ENCODE peak calls at places on chromosomes 13 and 19, in four cellular contexts. One of them, this sample, is unnamed.

GRCh38 chr19:5803441-5803751 is 1.5 kb upstream of the NRTN start:
- DNase-seq in effector memory CD4-positive, alpha-beta T cell: no peak
- DNase-seq in colonic mucosa: no peak
- DNase-seq in OCI-LY7: no peak
- DNase-seq in this sample: no peak

GRCh38 chr19:12090807-12091206 is 26.3 kb downstream of the ZNF844 start:
- DNase-seq in effector memory CD4-positive, alpha-beta T cell: peak; percentile 6
- DNase-seq in colonic mucosa: peak; percentile 73
- DNase-seq in OCI-LY7: peak; percentile 67
- DNase-seq in this sample: peak; percentile 52

GRCh38 chr19:2180114-2180513 is 16.4 kb downstream of the DOT1L start:
- DNase-seq in effector memory CD4-positive, alpha-beta T cell: no peak
- DNase-seq in colonic mucosa: no peak
- DNase-seq in OCI-LY7: no peak
- DNase-seq in this sample: no peak

GRCh38 chr19:47653856-47654255 is 44.9 kb downstream of the BICRA start:
- DNase-seq in effector memory CD4-positive, alpha-beta T cell: no peak
- DNase-seq in colonic mucosa: no peak
- DNase-seq in OCI-LY7: no peak
- DNase-seq in this sample: no peak

GRCh38 chr13:114067886-114068722 is 64.3 kb downstream of the RASA3 start:
- DNase-seq in effector memory CD4-positive, alpha-beta T cell: no peak
- DNase-seq in colonic mucosa: no peak
- DNase-seq in OCI-LY7: no peak
- DNase-seq in this sample: no peak

GRCh38 chr19:49436381-49437017 is 4.8 kb downstream of the SLC17A7 start:
- DNase-seq in effector memory CD4-positive, alpha-beta T cell: no peak
- DNase-seq in colonic mucosa: peak; percentile 38
- DNase-seq in OCI-LY7: peak; percentile 86
- DNase-seq in this sample: peak; percentile 76

GRCh38 chr19:21604351-21604926 is 99.0 kb downstream of the ZNF429 start:
- DNase-seq in effector memory CD4-positive, alpha-beta T cell: no peak
- DNase-seq in colonic mucosa: peak; percentile 27
- DNase-seq in OCI-LY7: peak; percentile 42
- DNase-seq in this sample: no peak

GRCh38 chr13:65034266-65034665 is 2195.9 kb downstream of the PCDH9 start:
- DNase-seq in effector memory CD4-positive, alpha-beta T cell: no peak
- DNase-seq in colonic mucosa: no peak
- DNase-seq in OCI-LY7: no peak
- DNase-seq in this sample: no peak

GRCh38 chr19:49579193-49579592 is 1.2 kb downstream of the NOSIP start:
- DNase-seq in effector memory CD4-positive, alpha-beta T cell: no peak
- DNase-seq in colonic mucosa: no peak
- DNase-seq in OCI-LY7: no peak
- DNase-seq in this sample: no peak

GRCh38 chr19:50720181-50720920 is 749 bp upstream of the SHANK1 start:
- DNase-seq in effector memory CD4-positive, alpha-beta T cell: no peak
- DNase-seq in colonic mucosa: no peak
- DNase-seq in OCI-LY7: peak; percentile 41
- DNase-seq in this sample: no peak

GRCh38 chr19:6060600-6061391 is 49.5 kb downstream of the RFX2 start:
- DNase-seq in effector memory CD4-positive, alpha-beta T cell: peak; percentile 58
- DNase-seq in colonic mucosa: peak; percentile 32
- DNase-seq in OCI-LY7: no peak
- DNase-seq in this sample: no peak

GRCh38 chr13:109309625-109310363 is 476.6 kb downstream of the IRS2 start:
- DNase-seq in effector memory CD4-positive, alpha-beta T cell: no peak
- DNase-seq in colonic mucosa: no peak
- DNase-seq in OCI-LY7: no peak
- DNase-seq in this sample: no peak

GRCh38 chr13:51233117-51233826 is 11.1 kb downstream of the FAM124A start:
- DNase-seq in effector memory CD4-positive, alpha-beta T cell: no peak
- DNase-seq in colonic mucosa: no peak
- DNase-seq in OCI-LY7: no peak
- DNase-seq in this sample: no peak

GRCh38 chr19:52366414-52366824 is 3.3 kb upstream of the ZNF880 start:
- DNase-seq in effector memory CD4-positive, alpha-beta T cell: no peak
- DNase-seq in colonic mucosa: no peak
- DNase-seq in OCI-LY7: no peak
- DNase-seq in this sample: no peak
- H3K4me3 ChIP-seq in effector memory CD4-positive, alpha-beta T cell: no peak overlapping the region
- H3K4me3 ChIP-seq in colonic mucosa: no peak overlapping the region
- H3K4me3 ChIP-seq in OCI-LY7: no peak overlapping the region
- H3K4me3 ChIP-seq in this sample: no peak overlapping the region

GRCh38 chr19:35750167-35750566 is 1.8 kb downstream of the LIN37 start:
- DNase-seq in effector memory CD4-positive, alpha-beta T cell: no peak
- DNase-seq in colonic mucosa: no peak
- DNase-seq in OCI-LY7: no peak
- DNase-seq in this sample: no peak
- H3K27ac ChIP-seq in effector memory CD4-positive, alpha-beta T cell: no peak overlapping the region
- H3K27ac ChIP-seq in colonic mucosa: no peak overlapping the region
- H3K27ac ChIP-seq in OCI-LY7: no peak overlapping the region
- H3K27ac ChIP-seq in this sample: no peak overlapping the region

DNA sequence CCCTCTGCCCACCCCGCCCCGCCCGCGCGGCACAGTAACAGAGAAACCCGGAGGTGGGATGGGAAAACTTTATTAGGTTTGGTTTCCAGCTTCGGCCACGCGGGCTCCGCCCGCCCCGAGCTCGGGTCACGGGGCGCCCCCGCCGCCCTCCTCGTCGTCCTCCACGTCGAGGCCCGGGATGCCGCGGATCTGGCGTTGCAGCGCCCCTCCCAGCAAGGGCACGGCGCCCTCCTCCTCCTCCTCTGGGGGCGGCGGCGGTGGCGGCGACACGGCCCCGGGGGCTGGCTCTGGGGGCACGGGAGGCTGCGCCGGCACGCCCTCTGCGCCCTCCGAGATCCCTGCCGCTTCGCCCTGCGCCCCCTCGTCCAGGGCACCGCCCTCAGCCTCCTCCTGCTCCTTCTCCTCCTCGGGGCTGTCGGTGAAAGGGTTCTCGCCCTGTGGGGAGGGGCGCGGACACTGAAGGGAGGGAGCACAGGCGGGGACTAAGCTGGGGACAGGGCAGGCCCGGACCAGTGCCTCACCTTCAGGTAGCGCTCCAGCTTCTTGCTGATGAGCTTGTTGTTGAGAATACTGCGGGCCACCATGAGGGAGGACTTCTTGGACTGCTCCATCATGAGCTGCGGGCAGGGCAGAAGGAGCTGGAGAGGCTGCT is 535 bp upstream of the AKAP8 start:
- DNase-seq in effector memory CD4-positive, alpha-beta T cell: no peak
- DNase-seq in colonic mucosa: peak; percentile 69
- DNase-seq in OCI-LY7: peak; percentile 46
- DNase-seq in this sample: peak; percentile 63
- H3K4me1 ChIP-seq in effector memory CD4-positive, alpha-beta T cell: peaks cover 21% of the 10 kb centered on the region
- H3K4me1 ChIP-seq in colonic mucosa: no peaks in the 10 kb centered on the region
- H3K4me1 ChIP-seq in OCI-LY7: peaks cover 35% of the 10 kb centered on the region
- H3K4me1 ChIP-seq in this sample: no peaks in the 10 kb centered on the region

GRCh38 chr13:106851251-106851650 is 283.3 kb upstream of the ARGLU1 start:
- DNase-seq in effector memory CD4-positive, alpha-beta T cell: no peak
- DNase-seq in colonic mucosa: no peak
- DNase-seq in OCI-LY7: no peak
- DNase-seq in this sample: no peak
- H3K4me3 ChIP-seq in effector memory CD4-positive, alpha-beta T cell: no peak overlapping the region
- H3K4me3 ChIP-seq in colonic mucosa: no peak overlapping the region
- H3K4me3 ChIP-seq in OCI-LY7: no peak overlapping the region
- H3K4me3 ChIP-seq in this sample: no peak overlapping the region

DNA sequence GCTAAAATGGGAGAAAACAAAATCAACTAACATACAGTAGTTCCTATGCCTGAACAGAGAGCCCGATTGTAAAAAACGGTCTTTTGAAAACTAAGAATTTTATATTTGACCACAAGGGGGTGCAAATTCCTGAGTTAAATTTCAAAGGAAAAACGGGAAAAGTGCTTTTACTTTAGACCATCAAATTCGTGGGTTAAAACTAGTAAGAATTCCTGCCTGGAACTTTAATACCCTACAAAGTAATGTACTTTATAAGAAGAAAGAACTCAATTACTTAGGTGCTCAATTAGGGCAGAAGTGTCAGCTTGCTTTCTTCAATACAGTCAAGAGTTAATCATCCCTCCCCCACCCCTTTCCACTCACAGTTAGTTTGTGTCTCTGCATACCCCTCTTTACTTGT is 69.8 kb downstream of the KCNRG start:
- DNase-seq in effector memory CD4-positive, alpha-beta T cell: no peak
- DNase-seq in colonic mucosa: no peak
- DNase-seq in OCI-LY7: peak; percentile 42
- DNase-seq in this sample: no peak
- H3K27ac ChIP-seq in effector memory CD4-positive, alpha-beta T cell: no peak overlapping the region
- H3K27ac ChIP-seq in colonic mucosa: no peak overlapping the region
- H3K27ac ChIP-seq in OCI-LY7: peak overlapping the region; percentile 45
- H3K27ac ChIP-seq in this sample: no peak overlapping the region